ENCODE peak calls at places on chromosomes 13 and 19, in ten cellular contexts. One of them, this sample, is unnamed.

GRCh38 chr19:46616631-46617322 is 8.1 kb downstream of the PTGIR start:
- DNase-seq in upper lobe of left lung: peak; percentile 71
- DNase-seq in breast epithelium: peak; percentile 56
- DNase-seq in GM12891: no peak
- DNase-seq in SK-N-SH: peak; percentile 90
- DNase-seq in HL-60: no peak
- DNase-seq in HCT116: peak; percentile 49
- DNase-seq in transverse colon: peak; percentile 69
- DNase-seq in spleen: peak; percentile 77
- DNase-seq in GM12892: no peak
- DNase-seq in this sample: peak; percentile 50

GRCh38 chr19:16851031-16851712 is 22.0 kb downstream of the SIN3B start:
- DNase-seq in upper lobe of left lung: no peak
- DNase-seq in breast epithelium: no peak
- DNase-seq in GM12891: no peak
- DNase-seq in SK-N-SH: no peak
- DNase-seq in HL-60: no peak
- DNase-seq in HCT116: no peak
- DNase-seq in transverse colon: no peak
- DNase-seq in spleen: no peak
- DNase-seq in GM12892: no peak
- DNase-seq in this sample: no peak

GRCh38 chr13:103350147-103350546 is 283.9 kb upstream of the SLC10A2 start:
- DNase-seq in upper lobe of left lung: no peak
- DNase-seq in breast epithelium: no peak
- DNase-seq in GM12891: no peak
- DNase-seq in SK-N-SH: no peak
- DNase-seq in HL-60: no peak
- DNase-seq in HCT116: no peak
- DNase-seq in transverse colon: no peak
- DNase-seq in spleen: no peak
- DNase-seq in GM12892: no peak
- DNase-seq in this sample: no peak

GRCh38 chr19:48094129-48094842 is 16.3 kb downstream of the PLA2G4C start:
- DNase-seq in upper lobe of left lung: no peak
- DNase-seq in breast epithelium: no peak
- DNase-seq in GM12891: no peak
- DNase-seq in SK-N-SH: no peak
- DNase-seq in HL-60: no peak
- DNase-seq in HCT116: no peak
- DNase-seq in transverse colon: no peak
- DNase-seq in spleen: no peak
- DNase-seq in GM12892: no peak
- DNase-seq in this sample: no peak

GRCh38 chr19:49188626-49189200 is 31.1 kb downstream of the TRPM4 start:
- DNase-seq in upper lobe of left lung: no peak
- DNase-seq in breast epithelium: no peak
- DNase-seq in GM12891: no peak
- DNase-seq in SK-N-SH: no peak
- DNase-seq in HL-60: no peak
- DNase-seq in HCT116: no peak
- DNase-seq in transverse colon: no peak
- DNase-seq in spleen: no peak
- DNase-seq in GM12892: no peak
- DNase-seq in this sample: no peak

GRCh38 chr19:54644056-54644455 is 13.8 kb downstream of the LILRB1 start:
- DNase-seq in upper lobe of left lung: peak; percentile 70
- DNase-seq in breast epithelium: no peak
- DNase-seq in GM12891: no peak
- DNase-seq in SK-N-SH: no peak
- DNase-seq in HL-60: no peak
- DNase-seq in HCT116: no peak
- DNase-seq in transverse colon: peak; percentile 32
- DNase-seq in spleen: no peak
- DNase-seq in GM12892: no peak
- DNase-seq in this sample: no peak

GRCh38 chr19:33419763-33420080 is 46.2 kb downstream of the CEBPG start:
- DNase-seq in upper lobe of left lung: no peak
- DNase-seq in breast epithelium: no peak
- DNase-seq in GM12891: no peak
- DNase-seq in SK-N-SH: peak; percentile 88
- DNase-seq in HL-60: no peak
- DNase-seq in HCT116: no peak
- DNase-seq in transverse colon: no peak
- DNase-seq in spleen: no peak
- DNase-seq in GM12892: no peak
- DNase-seq in this sample: no peak

GRCh38 chr13:49690133-49690989 is 925 bp downstream of the EBPL start:
- DNase-seq in upper lobe of left lung: no peak
- DNase-seq in breast epithelium: no peak
- DNase-seq in GM12891: peak; percentile 21
- DNase-seq in SK-N-SH: peak; percentile 62
- DNase-seq in HL-60: peak; percentile 12
- DNase-seq in HCT116: no peak
- DNase-seq in transverse colon: peak; percentile 31
- DNase-seq in spleen: no peak
- DNase-seq in GM12892: no peak
- DNase-seq in this sample: peak; percentile 89

GRCh38 chr13:111232191-111232590 is 88.3 kb upstream of the TEX29 start:
- DNase-seq in upper lobe of left lung: no peak
- DNase-seq in breast epithelium: no peak
- DNase-seq in GM12891: no peak
- DNase-seq in SK-N-SH: no peak
- DNase-seq in HL-60: no peak
- DNase-seq in HCT116: no peak
- DNase-seq in transverse colon: no peak
- DNase-seq in spleen: no peak
- DNase-seq in GM12892: no peak
- DNase-seq in this sample: no peak

GRCh38 chr19:57708641-57709354 is at the start of gene ZNF154:
- DNase-seq in upper lobe of left lung: peak; percentile 20
- DNase-seq in breast epithelium: peak; percentile 26
- DNase-seq in GM12891: peak; percentile 56
- DNase-seq in SK-N-SH: no peak
- DNase-seq in HL-60: no peak
- DNase-seq in HCT116: no peak
- DNase-seq in transverse colon: peak; percentile 48
- DNase-seq in spleen: peak; percentile 84
- DNase-seq in GM12892: peak; percentile 36
- DNase-seq in this sample: no peak
- TF ChIP-seq POLR2AphosphoS5 in upper lobe of left lung: no peak
- TF ChIP-seq POLR2AphosphoS5 in breast epithelium: no peak
- TF ChIP-seq POLR2AphosphoS5 in GM12891: peak; percentile 58
- TF ChIP-seq POLR2AphosphoS5 in SK-N-SH: no peak
- TF ChIP-seq POLR2AphosphoS5 in HL-60: no peak
- TF ChIP-seq POLR2AphosphoS5 in HCT116: no peak
- TF ChIP-seq POLR2AphosphoS5 in transverse colon: no peak
- TF ChIP-seq POLR2AphosphoS5 in spleen: peak; percentile 70
- TF ChIP-seq POLR2AphosphoS5 in GM12892: no peak
- TF ChIP-seq POLR2AphosphoS5 in this sample: no peak

DNA sequence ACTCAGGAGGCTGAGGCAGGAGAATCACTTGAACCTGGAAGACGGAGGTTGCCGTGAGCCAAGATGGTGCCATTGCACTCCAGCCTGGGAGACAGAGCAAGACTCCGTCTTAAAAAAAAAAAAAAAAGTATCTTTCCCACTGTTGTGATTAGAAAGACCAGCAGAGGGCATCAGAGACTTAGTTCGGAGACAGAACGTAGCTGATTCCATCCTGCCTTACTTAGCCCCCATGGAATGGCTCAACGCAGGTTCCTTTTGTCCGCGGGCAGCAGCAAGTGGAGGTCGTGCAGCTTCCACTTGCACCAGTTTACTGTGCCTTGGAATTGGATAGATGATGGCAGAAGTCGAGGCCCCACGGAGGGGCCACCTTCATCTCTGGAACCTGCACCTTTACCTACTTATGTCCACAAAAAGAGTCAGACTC is 8.1 kb downstream of the TIMM29 start:
- DNase-seq in upper lobe of left lung: peak; percentile 44
- DNase-seq in breast epithelium: no peak
- DNase-seq in GM12891: no peak
- DNase-seq in SK-N-SH: peak; percentile 83
- DNase-seq in HL-60: peak; percentile 50
- DNase-seq in HCT116: peak; percentile 74
- DNase-seq in transverse colon: peak; percentile 40
- DNase-seq in spleen: no peak
- DNase-seq in GM12892: no peak
- DNase-seq in this sample: peak; percentile 76
- TF ChIP-seq POLR2AphosphoS5 in upper lobe of left lung: no peak
- TF ChIP-seq POLR2AphosphoS5 in breast epithelium: no peak
- TF ChIP-seq POLR2AphosphoS5 in GM12891: no peak
- TF ChIP-seq POLR2AphosphoS5 in SK-N-SH: no peak
- TF ChIP-seq POLR2AphosphoS5 in HL-60: no peak
- TF ChIP-seq POLR2AphosphoS5 in HCT116: no peak
- TF ChIP-seq POLR2AphosphoS5 in transverse colon: no peak
- TF ChIP-seq POLR2AphosphoS5 in spleen: no peak
- TF ChIP-seq POLR2AphosphoS5 in GM12892: no peak
- TF ChIP-seq POLR2AphosphoS5 in this sample: no peak

DNA sequence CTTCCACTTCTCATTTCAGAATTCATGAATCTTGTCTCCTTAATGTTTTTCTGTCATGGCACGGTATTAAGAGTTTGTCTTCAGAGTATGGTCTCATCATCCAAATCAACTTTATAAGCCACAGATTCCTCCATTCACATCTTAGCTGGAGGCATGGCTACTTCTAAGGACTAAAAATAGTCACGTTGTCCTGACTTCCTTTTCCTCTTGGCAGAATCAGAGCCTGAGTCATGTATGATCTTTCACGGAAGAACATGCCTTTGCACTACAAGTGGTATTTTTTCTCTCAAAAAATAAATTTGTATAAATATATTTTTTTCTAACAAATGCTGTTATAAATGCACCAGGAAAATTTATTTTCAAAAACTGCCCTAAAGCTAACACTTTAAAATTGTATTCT is 71.4 kb downstream of the ALOX5AP start:
- DNase-seq in upper lobe of left lung: no peak
- DNase-seq in breast epithelium: no peak
- DNase-seq in GM12891: no peak
- DNase-seq in SK-N-SH: no peak
- DNase-seq in HL-60: peak; percentile 38
- DNase-seq in HCT116: no peak
- DNase-seq in transverse colon: no peak
- DNase-seq in spleen: no peak
- DNase-seq in GM12892: no peak
- DNase-seq in this sample: no peak
- TF ChIP-seq POLR2AphosphoS5 in upper lobe of left lung: no peak
- TF ChIP-seq POLR2AphosphoS5 in breast epithelium: no peak
- TF ChIP-seq POLR2AphosphoS5 in GM12891: no peak
- TF ChIP-seq POLR2AphosphoS5 in SK-N-SH: no peak
- TF ChIP-seq POLR2AphosphoS5 in HL-60: no peak
- TF ChIP-seq POLR2AphosphoS5 in HCT116: no peak
- TF ChIP-seq POLR2AphosphoS5 in transverse colon: no peak
- TF ChIP-seq POLR2AphosphoS5 in spleen: no peak
- TF ChIP-seq POLR2AphosphoS5 in GM12892: no peak
- TF ChIP-seq POLR2AphosphoS5 in this sample: no peak

DNA sequence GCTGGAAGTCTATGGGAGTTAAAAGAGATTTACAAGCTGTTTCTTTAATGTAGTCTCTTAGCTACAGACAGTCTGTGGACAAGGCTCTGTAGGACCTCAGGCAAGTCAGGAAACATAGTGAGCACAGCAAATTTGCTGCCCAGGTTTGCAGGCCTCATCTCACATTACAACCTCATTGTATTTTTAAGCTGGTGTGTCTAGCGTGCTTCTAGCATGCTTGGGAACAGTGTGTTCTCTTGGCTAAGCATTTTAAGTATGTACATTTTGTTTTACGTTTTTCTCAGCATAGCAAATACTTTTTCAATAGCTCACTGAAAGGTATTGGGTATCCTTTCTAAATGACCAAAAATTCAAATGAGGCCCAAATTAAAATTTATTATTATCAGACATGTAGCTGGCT is 113.2 kb downstream of the STARD13 start:
- DNase-seq in upper lobe of left lung: no peak
- DNase-seq in breast epithelium: no peak
- DNase-seq in GM12891: no peak
- DNase-seq in SK-N-SH: no peak
- DNase-seq in HL-60: no peak
- DNase-seq in HCT116: no peak
- DNase-seq in transverse colon: no peak
- DNase-seq in spleen: no peak
- DNase-seq in GM12892: no peak
- DNase-seq in this sample: no peak
- TF ChIP-seq POLR2AphosphoS5 in upper lobe of left lung: no peak
- TF ChIP-seq POLR2AphosphoS5 in breast epithelium: no peak
- TF ChIP-seq POLR2AphosphoS5 in GM12891: no peak
- TF ChIP-seq POLR2AphosphoS5 in SK-N-SH: no peak
- TF ChIP-seq POLR2AphosphoS5 in HL-60: no peak
- TF ChIP-seq POLR2AphosphoS5 in HCT116: no peak
- TF ChIP-seq POLR2AphosphoS5 in transverse colon: no peak
- TF ChIP-seq POLR2AphosphoS5 in spleen: no peak
- TF ChIP-seq POLR2AphosphoS5 in GM12892: no peak
- TF ChIP-seq POLR2AphosphoS5 in this sample: no peak